ENCODE peak calls at places on chromosomes 1 and 21, in ten cellular contexts. T is HCT116, J is fibroblast of lung, S is OCI-LY7, K is SK-N-SH, R is IMR-90, C is hepatocyte, Y is GM23338, D is mesenchymal stem cell, O is GM23248. M is an unnamed sample.
A peak's percentile ranks its signal among the peaks of the same experiment; 100 is the strongest.

GRCh38 chr1:61287734-61288133 is 205.4 kb downstream of the NFIA start:
- DNase-seq in S (no peak), T (peak; percentile 24), J (peak; percentile 75), K (no peak), Y (no peak), R (peak; percentile 79), O (peak; percentile 74), C (no peak), D (no peak), M (no peak)

GRCh38 chr1:13517193-13517812 is 3.5 kb upstream of the LRRC38 start:
- DNase-seq in S (peak; percentile 38), K (peak; percentile 30), T (peak; percentile 21), J (no peak), R (no peak), C (peak; percentile 49), Y (peak; percentile 91), O (peak; percentile 53), D (peak; percentile 2), M (no peak)

GRCh38 chr1:165914136-165914798 is 86.9 kb downstream of the UCK2 start:
- DNase-seq in K (peak; percentile 70), J (peak; percentile 90), D (peak; percentile 84), R (peak; percentile 88), C (peak; percentile 79), T (peak; percentile 54), O (peak; percentile 86), Y (peak; percentile 81), S (peak; percentile 73), M (no peak)

GRCh38 chr1:59446257-59446901 is 149.5 kb downstream of the FGGY start:
- DNase-seq in T (no peak), K (peak; percentile 55), C (no peak), R (peak; percentile 86), J (peak; percentile 89), Y (peak; percentile 7), O (peak; percentile 91), D (peak; percentile 84), S (no peak), M (no peak)

GRCh38 chr1:64744492-64745180 is at the start of gene RAVER2:
- DNase-seq in C (peak; percentile 91), J (peak; percentile 62), K (peak; percentile 93), O (peak; percentile 71), R (peak; percentile 49), D (peak; percentile 75), T (peak; percentile 38), S (no peak), Y (peak; percentile 81), M (no peak)

GRCh38 chr1:69103213-69103612 is 464.5 kb upstream of the LRRC7 start:
- DNase-seq in K (no peak), T (no peak), J (no peak), S (no peak), R (no peak), O (no peak), D (no peak), Y (no peak), C (no peak), M (no peak)

GRCh38 chr1:39385067-39385988 is 106.1 kb upstream of the BMP8A start:
- DNase-seq in R (peak; percentile 45), O (no peak), S (no peak), C (no peak), D (no peak), T (no peak), Y (no peak), J (no peak), K (no peak), M (no peak)

GRCh38 chr1:212935387-212935981 is 14.9 kb upstream of the VASH2 start:
- DNase-seq in S (no peak), J (no peak), T (no peak), Y (no peak), O (no peak), D (no peak), K (no peak), C (no peak), R (no peak), M (no peak)

GRCh38 chr1:174407705-174408104 is 40.1 kb upstream of the GPR52 start:
- DNase-seq in J (no peak), O (peak; percentile 31), T (no peak), R (no peak), Y (no peak), C (no peak), S (no peak), D (no peak), K (no peak), M (no peak)

GRCh38 chr1:173410133-173410793 is 66.9 kb upstream of the PRDX6 start:
- DNase-seq in J (peak; percentile 61), R (peak; percentile 70), S (peak; percentile 42), D (no peak), O (peak; percentile 31), T (no peak), Y (no peak), C (no peak), K (no peak), M (no peak)

GRCh38 chr1:184061396-184062003 is 10.0 kb downstream of the TSEN15 start:
- DNase-seq in T (no peak), D (peak; percentile 90), S (no peak), C (no peak), K (no peak), Y (peak; percentile 39), O (peak; percentile 64), J (peak; percentile 58), R (peak; percentile 88), M (no peak)

GRCh38 chr21:33273044-33273443 is 6.9 kb downstream of the IL10RB start:
- DNase-seq in Y (no peak), T (no peak), S (no peak), C (no peak), D (no peak), R (no peak), K (no peak), O (no peak), J (no peak), M (peak; percentile 44)

GRCh38 chr1:115656461-115657077 is 14.8 kb downstream of the VANGL1 start:
- DNase-seq in O (no peak), R (no peak), Y (no peak), J (no peak), C (no peak), D (no peak), K (no peak), S (no peak), T (no peak), M (no peak)

GRCh38 chr1:108704501-108704900 is 8.2 kb upstream of the FNDC7 start:
- DNase-seq in R (peak; percentile 81), C (peak; percentile 19), Y (no peak), J (peak; percentile 80), T (no peak), O (peak; percentile 87), K (no peak), S (no peak), D (peak; percentile 78), M (no peak)

GRCh38 chr1:20216574-20216973 is 30.3 kb upstream of the PLA2G2C start:
- DNase-seq in R (peak; percentile 10), J (peak; percentile 20), C (peak; percentile 34), Y (peak; percentile 60), S (peak; percentile 58), T (peak; percentile 18), O (peak; percentile 40), D (peak; percentile 12), K (peak; percentile 39), M (no peak)

GRCh38 chr1:107623431-107623830 is 341.5 kb downstream of the VAV3 start:
- DNase-seq in J (no peak), C (no peak), R (no peak), Y (no peak), O (no peak), D (no peak), T (no peak), S (no peak), K (no peak), M (peak; percentile 36)

GRCh38 chr21:44552681-44553080 is 1.4 kb upstream of the KRTAP10-2 start:
- DNase-seq in T (no peak), D (no peak), Y (no peak), S (no peak), C (no peak), K (no peak), R (no peak), J (no peak), O (no peak), M (no peak)

GRCh38 chr1:14788065-14788464 is 189.6 kb downstream of the KAZN start:
- DNase-seq in K (no peak), R (no peak), T (no peak), S (no peak), C (no peak), O (no peak), D (no peak), J (no peak), Y (no peak), M (no peak)

GRCh38 chr1:7375329-7375728 is 395.8 kb upstream of the VAMP3 start:
- DNase-seq in C (no peak), Y (no peak), R (no peak), S (no peak), O (no peak), J (no peak), K (no peak), D (no peak), T (no peak), M (no peak)

GRCh38 chr21:41769933-41770332 is 3.1 kb upstream of the RIPK4 start:
- DNase-seq in T (no peak), C (peak; percentile 22), O (no peak), K (no peak), D (no peak), Y (no peak), S (no peak), J (no peak), R (no peak), M (no peak)
- H3K4me2 ChIP-seq in T (no peak overlapping the region), C (peak overlapping the region; percentile 70), O (no peak overlapping the region), K (no peak overlapping the region), D (no peak overlapping the region), Y (peak overlapping the region; percentile 93), S (no peak overlapping the region), J (no peak overlapping the region), R (no peak overlapping the region), M (no peak overlapping the region)

DNA sequence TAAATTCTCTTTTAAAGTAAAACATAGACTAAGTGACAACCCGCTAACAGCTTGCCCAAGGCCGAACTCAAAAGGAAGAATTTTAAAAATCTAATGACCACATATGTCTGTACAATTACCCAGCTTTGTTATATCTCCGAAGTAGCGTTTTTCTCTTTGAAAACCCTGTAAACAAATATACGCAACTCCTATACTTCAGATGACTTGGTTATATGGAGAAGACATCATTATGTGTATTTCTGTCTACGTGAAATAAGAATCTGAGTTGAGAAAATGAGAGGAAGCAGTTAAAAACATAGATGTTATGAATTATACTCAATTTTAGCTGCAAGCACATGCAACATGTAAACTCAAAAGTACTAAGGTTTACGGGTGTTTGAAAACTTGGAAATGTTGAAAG is 2.0 kb downstream of the PBX1 start:
- DNase-seq in D (no peak), J (peak; percentile 23), S (no peak), T (no peak), Y (no peak), C (no peak), K (no peak), R (no peak), O (peak; percentile 32), M (no peak)
- H3K4me3 ChIP-seq in D (no peak overlapping the region), J (peak overlapping the region; percentile 70), S (no peak overlapping the region), T (no peak overlapping the region), Y (peak overlapping the region; percentile 81), C (peak overlapping the region; percentile 72), K (peak overlapping the region; percentile 76), R (peak overlapping the region; percentile 75), O (peak overlapping the region; percentile 84), M (peak overlapping the region; percentile 55)

GRCh38 chr1:153742411-153743142 is 14.7 kb downstream of the INTS3 start:
- DNase-seq in K (no peak), C (peak; percentile 75), D (peak; percentile 13), T (no peak), O (peak; percentile 79), J (peak; percentile 8), R (peak; percentile 56), S (no peak), Y (no peak), M (no peak)
- H3K4me2 ChIP-seq in K (no peak overlapping the region), C (peak overlapping the region; percentile 35), D (peak overlapping the region; percentile 8), T (no peak overlapping the region), O (peak overlapping the region; percentile 20), J (no peak overlapping the region), R (no peak overlapping the region), S (no peak overlapping the region), Y (no peak overlapping the region), M (no peak overlapping the region)

GRCh38 chr1:100892554-100892953 is 2.1 kb downstream of the EXTL2 start:
- DNase-seq in R (no peak), K (no peak), O (no peak), Y (no peak), T (no peak), S (no peak), J (no peak), D (no peak), C (no peak), M (no peak)
- H3K4me3 ChIP-seq in R (no peak overlapping the region), K (no peak overlapping the region), O (peak overlapping the region; percentile 95), Y (peak overlapping the region; percentile 69), T (no peak overlapping the region), S (no peak overlapping the region), J (no peak overlapping the region), D (no peak overlapping the region), C (no peak overlapping the region), M (no peak overlapping the region)